ENCODE peak calls at places on chromosome 22, in nine cellular contexts. M, Q, S, X, E, T, P, C and G are unnamed samples.

GRCh38 chr22:49659924-49660315 is 167.8 kb downstream of the BRD1 start:
- DNase-seq in T (no peak), E (no peak), Q (no peak), P (no peak), S (no peak), C (no peak), M (no peak), X (no peak), G (no peak)

GRCh38 chr22:44578115-44578457 is 80.1 kb upstream of the RTL6 start:
- DNase-seq in C (no peak), E (no peak), T (no peak), P (no peak), Q (no peak), X (no peak), S (no peak), M (no peak), G (no peak)

GRCh38 chr22:21697866-21698265 is 32.1 kb downstream of the PPIL2 start:
- DNase-seq in Q (no peak), T (no peak), M (no peak), E (no peak), P (no peak), X (no peak), S (no peak), C (peak; percentile 37), G (no peak)

GRCh38 chr22:19723990-19724827 is 870 bp downstream of the GP1BB start:
- DNase-seq in S (no peak), T (peak; percentile 67), C (no peak), Q (no peak), X (peak; percentile 44), P (no peak), M (no peak), E (peak; percentile 52), G (no peak)

GRCh38 chr22:17855891-17856290 is 81.6 kb upstream of the BID start:
- DNase-seq in X (no peak), Q (no peak), P (no peak), T (no peak), S (no peak), M (no peak), C (no peak), E (no peak), G (no peak)

GRCh38 chr22:29817724-29818123 is 20.4 kb downstream of the ASCC2 start:
- DNase-seq in C (no peak), E (no peak), T (no peak), P (no peak), M (no peak), Q (no peak), X (no peak), S (peak; percentile 3), G (no peak)

GRCh38 chr22:22037740-22038139 is 55.2 kb upstream of the TOP3B start:
- DNase-seq in Q (no peak), T (peak; percentile 33), X (no peak), P (no peak), E (no peak), S (no peak), M (no peak), C (peak; percentile 47), G (no peak)

GRCh38 chr22:47106806-47107205 is 344.4 kb downstream of the TBC1D22A start:
- DNase-seq in P (no peak), M (no peak), C (no peak), S (no peak), Q (no peak), T (no peak), X (no peak), E (no peak), G (no peak)

GRCh38 chr22:36587289-36588154 is 58.6 kb upstream of the EIF3D start:
- DNase-seq in X (no peak), S (peak; percentile 8), M (no peak), T (no peak), E (no peak), P (no peak), C (peak; percentile 38), Q (no peak), G (no peak)

GRCh38 chr22:46069518-46070214 is 80.7 kb upstream of the PPARA start:
- DNase-seq in C (peak; percentile 94), X (peak; percentile 31), T (no peak), M (peak; percentile 60), S (peak; percentile 87), Q (peak; percentile 84), P (peak; percentile 62), E (no peak), G (peak; percentile 89)

GRCh38 chr22:31496007-31496734 is at the start of gene SFI1:
- DNase-seq in M (peak; percentile 95), C (peak; percentile 92), T (peak; percentile 80), P (peak; percentile 84), Q (peak; percentile 92), X (peak; percentile 92), E (peak; percentile 92), S (peak; percentile 65), G (peak; percentile 42)

GRCh38 chr22:40044870-40045834 is 50.4 kb downstream of the FAM83F start:
- DNase-seq in C (peak; percentile 17), P (peak; percentile 57), Q (peak; percentile 56), E (peak; percentile 57), S (no peak), X (peak; percentile 63), M (peak; percentile 80), T (peak; percentile 43), G (no peak)

GRCh38 chr22:27278986-27279385 is 522.6 kb downstream of the MN1 start:
- DNase-seq in C (no peak), P (no peak), X (no peak), T (no peak), S (no peak), M (no peak), E (no peak), Q (no peak), G (no peak)

GRCh38 chr22:23536821-23537345 is 43.2 kb downstream of the IGLL1 start:
- DNase-seq in Q (no peak), S (no peak), E (no peak), M (no peak), C (no peak), X (no peak), P (no peak), T (no peak), G (no peak)

GRCh38 chr22:25900880-25901279 is 158.9 kb downstream of the MYO18B start:
- DNase-seq in X (no peak), E (no peak), M (no peak), S (no peak), C (no peak), P (peak; percentile 63), T (no peak), Q (no peak), G (no peak)